ENCODE peak calls at places on chromosome 4, in seven cellular contexts. O is endothelial cell of umbilical vein, W is endodermal cell, J is colonic mucosa, V is fibroblast of lung, X is vagina, E is DND-41. S is an unnamed sample. For H3K27me3, the result is how much of the 10 kb centered on the place peaks cover.

GRCh38 chr4:108171541-108172230 is 3.0 kb upstream of the LEF1 start:
- DNase-seq in X (no peak), O (no peak), W (peak), J (no peak), E (peak), V (no peak), S (no peak)

GRCh38 chr4:124757121-124757520 is 44.6 kb upstream of the ANKRD50 start:
- DNase-seq in W (no peak), O (no peak), X (no peak), V (peak), E (no peak), J (no peak), S (no peak)

GRCh38 chr4:56630876-56631666 is 50.0 kb downstream of the HOPX start:
- DNase-seq in V (peak), J (no peak), X (no peak), E (no peak), W (no peak), O (no peak), S (no peak)

GRCh38 chr4:17492058-17492741 is 19.7 kb downstream of the QDPR start:
- DNase-seq in O (no peak), J (no peak), X (no peak), E (no peak), V (no peak), W (no peak), S (no peak)

GRCh38 chr4:56077676-56078075 is 128.9 kb downstream of the CEP135 start:
- DNase-seq in E (no peak), W (no peak), J (no peak), O (no peak), V (peak), X (no peak), S (peak)

GRCh38 chr4:11512861-11513260 is 84.2 kb upstream of the HS3ST1 start:
- DNase-seq in J (no peak), O (no peak), X (no peak), V (no peak), E (no peak), W (no peak), S (no peak)

GRCh38 chr4:143482753-143483362 is 30.6 kb upstream of the SMARCA5 start:
- DNase-seq in X (no peak), V (peak), J (no peak), W (no peak), E (peak), O (peak), S (peak)

GRCh38 chr4:24778427-24779225 is 16.7 kb upstream of the SOD3 start:
- DNase-seq in X (peak), O (no peak), J (no peak), W (no peak), V (peak), E (no peak), S (peak)

GRCh38 chr4:78616046-78616498 is 64.5 kb downstream of the ANXA3 start:
- DNase-seq in O (no peak), J (no peak), V (peak), E (no peak), W (no peak), X (no peak), S (peak)

GRCh38 chr4:173522160-173522873 is 7.7 kb downstream of the HAND2 start:
- DNase-seq in W (peak), O (peak), J (peak), X (peak), E (no peak), V (peak), S (peak)

GRCh38 chr4:48081196-48081595 is 52.9 kb downstream of the TXK start:
- DNase-seq in E (no peak), V (no peak), O (peak), W (no peak), J (no peak), X (no peak), S (no peak)

GRCh38 chr4:126109836-126110235 is 795.1 kb downstream of the FAT4 start:
- DNase-seq in X (no peak), W (no peak), V (no peak), J (no peak), O (no peak), E (no peak), S (no peak)

GRCh38 chr4:174855043-174855442 is 26.0 kb upstream of the GLRA3 start:
- DNase-seq in J (no peak), X (no peak), O (no peak), E (no peak), V (no peak), W (no peak), S (no peak)

GRCh38 chr4:124262211-124263179 is 450.0 kb downstream of the ANKRD50 start:
- DNase-seq in X (no peak), J (peak), E (peak), V (peak), O (peak), W (peak), S (peak)

GRCh38 chr4:34854451-34854850 is 1389.9 kb downstream of the ARAP2 start:
- DNase-seq in W (peak), E (no peak), V (no peak), J (no peak), X (no peak), O (no peak), S (no peak)

GRCh38 chr4:115763051-115763450 is 649.6 kb upstream of the NDST4 start:
- DNase-seq in X (no peak), O (no peak), V (no peak), J (no peak), W (no peak), E (no peak), S (no peak)

GRCh38 chr4:102438396-102438795 is 62.8 kb upstream of the NFKB1 start:
- DNase-seq in W (no peak), V (no peak), E (no peak), J (no peak), O (no peak), X (no peak), S (peak)

GRCh38 chr4:89410687-89411086 is 103.1 kb upstream of the GPRIN3 start:
- DNase-seq in O (no peak), E (no peak), W (no peak), X (no peak), V (no peak), J (no peak), S (peak)

GRCh38 chr4:20086768-20087167 is 164.9 kb upstream of the SLIT2 start:
- DNase-seq in O (no peak), W (peak), E (peak), X (no peak), V (no peak), J (no peak), S (no peak)

GRCh38 chr4:6105311-6105911 is 87.2 kb upstream of the C4orf50 start:
- DNase-seq in X (no peak), E (no peak), J (no peak), O (no peak), W (peak), V (no peak), S (no peak)

GRCh38 chr4:146232131-146232722 is 17.9 kb downstream of the REELD1 start:
- DNase-seq in O (no peak), E (no peak), J (peak), V (no peak), W (no peak), X (no peak), S (no peak)

GRCh38 chr4:86759298-86759697 is 89.9 kb downstream of the SLC10A6 start:
- DNase-seq in O (no peak), J (no peak), W (no peak), X (no peak), E (no peak), V (no peak), S (no peak)

GRCh38 chr4:151202851-151203455 is 74.0 kb upstream of the PRSS48 start:
- DNase-seq in E (no peak), V (peak), X (no peak), O (peak), W (no peak), J (no peak), S (peak)

GRCh38 chr4:155602351-155603140 is 64.1 kb upstream of the GUCY1A1 start:
- DNase-seq in W (no peak), E (no peak), J (no peak), V (no peak), O (no peak), X (no peak), S (no peak)

DNA sequence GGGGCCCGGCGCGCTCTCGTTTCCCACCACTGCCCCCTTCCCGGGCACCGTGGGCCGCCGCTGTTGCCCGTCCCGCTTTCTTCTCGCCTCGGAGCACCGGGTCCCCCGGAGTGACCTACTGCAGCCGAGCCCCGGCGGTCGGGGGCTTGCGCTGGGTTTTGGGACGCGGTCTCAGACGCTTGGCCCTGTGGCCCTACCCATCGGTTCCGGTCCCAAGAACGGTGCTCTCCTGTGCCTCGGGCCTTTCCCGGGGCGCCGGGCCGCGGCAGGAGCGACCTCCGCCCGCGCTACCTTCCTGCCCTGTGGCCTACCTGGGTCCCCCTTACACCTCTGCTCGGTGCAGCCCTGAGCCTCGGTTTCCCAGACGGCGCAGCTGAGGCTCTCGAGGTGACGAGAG is 21.6 kb upstream of the HMX1 start:
- DNase-seq in J (no peak), O (no peak), X (no peak), V (no peak), W (peak), E (no peak), S (no peak)
- H3K27me3 ChIP-seq in J (under half), O (under half), X (under half), V (under half), W (half or more), E (under half), S (half or more)

DNA sequence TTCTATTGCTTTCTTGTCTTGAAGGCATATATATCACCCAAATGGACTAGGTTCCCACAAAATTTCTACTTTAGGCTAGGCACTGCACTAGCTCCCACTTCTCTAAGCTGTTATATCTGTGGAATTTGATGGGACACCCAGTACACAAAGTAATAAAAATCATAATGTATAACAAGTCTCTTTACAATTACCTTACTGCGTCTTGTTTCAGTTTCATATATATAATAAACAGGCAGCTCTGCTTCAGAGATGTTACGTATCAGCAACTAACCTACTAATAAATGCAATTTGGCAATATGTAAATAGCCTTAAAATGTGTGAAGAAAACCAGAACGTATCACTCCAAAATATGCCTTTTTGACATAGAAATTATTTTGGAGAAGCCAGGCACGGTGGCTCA is 42.0 kb upstream of the UGDH start:
- DNase-seq in X (no peak), W (no peak), V (no peak), E (no peak), O (no peak), J (no peak), S (no peak)
- H3K4me3 ChIP-seq in X (no peak), W (no peak), V (no peak), E (no peak), O (no peak), J (no peak), S (no peak)

DNA sequence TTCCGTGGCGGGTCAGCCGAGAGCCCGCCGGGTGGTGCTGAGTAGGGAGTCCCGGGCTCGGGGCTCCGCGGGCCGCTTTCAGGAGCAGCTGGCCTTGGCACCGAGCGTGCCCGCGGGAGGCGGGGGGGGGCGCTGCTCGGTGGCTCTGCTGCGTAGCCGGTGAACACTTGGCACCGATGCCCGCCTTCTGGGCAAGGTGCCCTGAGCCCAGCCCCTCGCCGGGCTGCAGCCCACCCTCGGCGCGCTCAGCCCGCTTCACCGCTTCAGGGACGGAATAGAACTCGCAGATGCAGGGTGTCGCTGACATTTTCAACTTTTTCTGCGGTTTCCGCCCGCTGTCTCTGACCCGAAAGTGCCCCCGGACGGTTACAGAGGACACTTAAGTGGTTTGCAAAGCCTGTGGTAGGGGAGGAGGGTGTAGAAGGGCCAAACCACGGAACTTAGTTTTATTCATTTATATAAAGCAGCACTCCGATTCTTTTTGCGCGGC is 659 bp downstream of the CD38 start:
- DNase-seq in V (no peak), X (peak), J (peak), W (no peak), O (no peak), E (peak), S (peak)
- TF ChIP-seq CTCF in V (no peak), X (no peak), J (no peak), W (no peak), O (no peak), E (no peak), S (no peak)

GRCh38 chr4:37244583-37245390 is at the start of gene NWD2:
- DNase-seq in J (peak), E (no peak), W (peak), V (no peak), O (no peak), X (no peak), S (no peak)

GRCh38 chr4:37245391-37245954 is 930 bp downstream of the NWD2 start:
- DNase-seq in V (no peak), J (no peak), W (peak), E (no peak), X (no peak), O (no peak), S (no peak)

GRCh38 chr4:37243722-37244582 is 591 bp upstream of the NWD2 start:
- DNase-seq in V (no peak), O (no peak), E (no peak), W (peak), X (no peak), J (peak), S (no peak)

GRCh38 chr4:37243061-37243460 is 1.5 kb upstream of the NWD2 start:
- DNase-seq in J (no peak), V (no peak), O (no peak), X (no peak), E (no peak), W (peak), S (no peak)

GRCh38 chr4:37241646-37242045 is 2.9 kb upstream of the NWD2 start:
- DNase-seq in W (no peak), O (no peak), E (no peak), V (no peak), X (no peak), J (no peak), S (no peak)
- H3K27me3 ChIP-seq in W (under half), O (under half), E (under half), V (under half), X (under half), J (under half), S (under half)

DNA sequence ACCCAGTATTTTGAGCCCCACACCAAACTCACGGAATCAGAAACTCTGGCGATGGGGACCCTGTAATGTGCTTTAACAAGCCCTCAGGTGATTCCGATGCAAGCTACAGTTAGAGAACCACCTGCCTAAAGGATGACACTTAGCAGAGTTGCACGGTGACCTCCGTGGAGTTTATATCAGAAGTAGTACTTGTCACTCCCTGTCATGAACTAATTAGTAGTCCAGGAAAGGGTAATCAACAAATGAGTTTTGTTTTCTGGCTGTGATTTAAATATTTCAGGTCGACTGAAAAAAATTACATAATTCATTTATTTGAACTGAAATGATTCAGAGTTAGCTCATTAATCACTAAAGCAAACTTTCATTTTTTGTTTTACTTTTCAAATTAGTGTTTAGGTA is 56.4 kb downstream of the TMA16 start:
- DNase-seq in V (no peak), O (no peak), E (no peak), W (no peak), J (no peak), X (no peak), S (no peak)
- H3K4me3 ChIP-seq in V (no peak), O (no peak), E (no peak), W (no peak), J (no peak), X (no peak), S (no peak)

GRCh38 chr4:38894340-38894982 is 26.9 kb downstream of the FAM114A1 start:
- DNase-seq in W (no peak), V (no peak), O (no peak), J (no peak), X (no peak), E (no peak), S (no peak)
- TF ChIP-seq CTCF in W (no peak), V (peak), O (no peak), J (no peak), X (no peak), E (no peak), S (no peak)

GRCh38 chr4:529563-529962 is 30.6 kb downstream of the PIGG start:
- DNase-seq in J (no peak), V (no peak), O (no peak), X (peak), W (no peak), E (no peak), S (no peak)
- H3K27me3 ChIP-seq in J (under half), V (under half), O (under half), X (under half), W (under half), E (under half), S (under half)

GRCh38 chr4:104491826-104492771 is 2.6 kb downstream of the CXXC4 start:
- DNase-seq in E (no peak), W (peak), J (peak), X (no peak), O (peak), V (peak), S (no peak)

GRCh38 chr4:104493071-104493831 is 1.4 kb downstream of the CXXC4 start:
- DNase-seq in W (peak), X (no peak), O (no peak), V (no peak), J (no peak), E (no peak), S (no peak)

GRCh38 chr4:104491396-104491821 is 3.3 kb downstream of the CXXC4 start:
- DNase-seq in J (peak), X (no peak), E (peak), V (peak), W (peak), O (no peak), S (no peak)

GRCh38 chr4:104494822-104495559 is at the start of gene CXXC4:
- DNase-seq in J (peak), V (peak), E (no peak), X (no peak), O (peak), W (peak), S (peak)

DNA sequence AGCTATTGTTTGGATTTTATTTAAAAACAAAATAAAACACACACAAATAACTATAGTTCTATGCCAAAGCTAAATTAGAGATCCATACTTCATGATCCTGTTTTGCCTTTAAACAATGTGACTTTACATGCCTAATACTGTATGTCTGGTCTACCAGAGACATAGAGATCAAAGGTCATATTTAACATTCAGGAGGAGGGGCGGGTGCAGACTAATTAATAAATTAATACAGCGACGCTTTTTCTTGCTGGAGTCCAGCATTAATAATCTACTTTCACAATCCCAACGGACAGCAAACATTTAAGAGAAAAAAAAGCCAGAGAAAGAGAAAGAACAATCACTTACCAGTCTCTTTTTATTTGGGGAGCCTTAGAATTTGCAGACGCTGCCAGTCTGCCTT is 533 bp downstream of the CXXC4 start:
- DNase-seq in X (no peak), V (no peak), W (no peak), J (no peak), O (no peak), E (no peak), S (no peak)
- H3K4me3 ChIP-seq in X (peak), V (peak), W (peak), J (peak), O (no peak), E (no peak), S (peak)

GRCh38 chr4:177667687-177668086 is 225.4 kb upstream of the AGA start:
- DNase-seq in V (no peak), X (no peak), W (no peak), E (no peak), O (no peak), J (no peak), S (no peak)
- TF ChIP-seq CTCF in V (peak), X (no peak), W (peak), E (peak), O (no peak), J (peak), S (peak)